ENCODE peak calls at places on chromosomes 6 and 20, in four cellular contexts. V is vagina, O is H7, P is fibroblast of mammary gland. R is an unnamed sample.

GRCh38 chr6:42316390-42316970 is 98.8 kb upstream of the MRPS10 start:
- DNase-seq in O (no peak), V (no peak), P (peak; percentile 61), R (peak; percentile 68)

GRCh38 chr20:62133051-62133845 is 9.9 kb downstream of the PSMA7 start:
- DNase-seq in O (no peak), V (no peak), P (peak; percentile 43), R (peak; percentile 22)

GRCh38 chr6:16854986-16855385 is 93.7 kb upstream of the ATXN1 start:
- DNase-seq in O (no peak), V (no peak), P (no peak), R (no peak)

GRCh38 chr6:152609125-152609670 is 28.0 kb downstream of the SYNE1 start:
- DNase-seq in P (no peak), V (no peak), O (no peak), R (no peak)

GRCh38 chr6:98787961-98788360 is 46.4 kb upstream of the POU3F2 start:
- DNase-seq in P (no peak), V (no peak), O (peak; percentile 56), R (no peak)

GRCh38 chr20:38321959-38322598 is 18.1 kb downstream of the BPI start:
- DNase-seq in O (peak; percentile 70), P (peak; percentile 73), V (no peak), R (peak; percentile 83)

GRCh38 chr20:2822073-2822472 is 5.9 kb downstream of the TMEM239 start:
- DNase-seq in O (peak; percentile 56), P (peak; percentile 51), V (no peak), R (no peak)

GRCh38 chr20:58619847-58620431 is 31.1 kb upstream of the STX16 start:
- DNase-seq in V (no peak), O (peak; percentile 78), P (no peak), R (no peak)

GRCh38 chr20:37579091-37579490 is 51.4 kb upstream of the BLCAP start:
- DNase-seq in P (no peak), V (no peak), O (no peak), R (no peak)

GRCh38 chr6:129498950-129499870 is 210.8 kb downstream of the ARHGAP18 start:
- DNase-seq in P (peak; percentile 80), V (no peak), O (peak; percentile 10), R (peak; percentile 70)

GRCh38 chr20:54565255-54565654 is 89.9 kb downstream of the DOK5 start:
- DNase-seq in O (no peak), V (no peak), P (no peak), R (no peak)

GRCh38 chr6:78157606-78158005 is 504.8 kb downstream of the MEI4 start:
- DNase-seq in P (no peak), O (peak; percentile 6), V (no peak), R (no peak)

GRCh38 chr20:44990425-44990824 is 24.1 kb downstream of the STK4 start:
- DNase-seq in V (no peak), P (peak; percentile 44), O (no peak), R (peak; percentile 45)

GRCh38 chr20:44988772-44989171 is 22.5 kb downstream of the STK4 start:
- DNase-seq in P (no peak), O (no peak), V (no peak), R (no peak)

GRCh38 chr20:44993343-44993742 is 27.0 kb downstream of the STK4 start:
- DNase-seq in P (no peak), V (no peak), O (no peak), R (peak; percentile 32)

DNA sequence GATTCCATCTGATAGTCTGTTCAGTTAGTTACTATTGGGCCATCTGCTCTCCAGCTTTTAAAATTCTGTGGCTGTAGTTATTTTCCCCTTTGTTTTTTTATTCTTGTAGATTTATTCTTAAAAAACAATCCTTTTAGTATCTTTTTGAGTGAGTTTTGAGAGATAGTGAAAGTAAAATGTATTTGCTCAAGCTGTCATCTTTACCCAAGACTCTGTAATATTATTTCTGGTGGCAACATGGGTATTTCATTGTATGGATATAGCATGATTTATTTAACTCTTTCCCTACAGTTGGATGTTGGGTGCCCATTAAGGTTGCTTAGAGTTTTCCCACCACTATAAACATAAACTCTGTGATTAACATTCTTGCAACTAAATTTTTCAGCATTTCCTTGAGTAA is 24.6 kb downstream of the STK4 start:
- DNase-seq in P (no peak), V (no peak), O (no peak), R (no peak)
- H3K4me3 ChIP-seq in P (no peak overlapping the region), V (no peak overlapping the region), O (no peak overlapping the region), R (no peak overlapping the region)

DNA sequence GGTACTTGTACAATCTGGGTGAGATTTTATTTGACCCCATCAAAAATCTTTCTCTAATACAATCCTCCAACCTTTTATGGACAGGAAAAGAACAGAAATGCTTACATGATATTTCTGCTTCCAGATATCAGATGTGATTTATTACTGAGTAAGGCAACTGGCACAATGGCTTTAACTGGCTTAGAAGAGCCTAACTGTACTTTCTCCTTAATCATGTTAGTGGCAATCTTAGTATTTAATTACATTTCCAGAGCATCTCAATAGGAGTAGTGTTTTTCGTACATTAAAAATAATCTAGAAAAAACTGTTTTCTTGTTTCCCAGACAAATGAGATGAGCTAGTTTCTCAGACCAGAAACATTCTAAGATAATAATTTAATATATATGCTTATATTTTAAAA is 251.6 kb downstream of the KCNQ5 start:
- DNase-seq in V (no peak), P (no peak), O (no peak), R (no peak)
- H3K4me3 ChIP-seq in V (no peak overlapping the region), P (no peak overlapping the region), O (no peak overlapping the region), R (no peak overlapping the region)

GRCh38 chr20:10171864-10172751 is 46.5 kb upstream of the SNAP25 start:
- DNase-seq in O (peak; percentile 83), V (no peak), P (peak; percentile 43), R (peak; percentile 16)

GRCh38 chr20:10177326-10177725 is 41.3 kb upstream of the SNAP25 start:
- DNase-seq in O (no peak), V (no peak), P (peak; percentile 62), R (no peak)

GRCh38 chr20:10170261-10170660 is 48.4 kb upstream of the SNAP25 start:
- DNase-seq in O (no peak), V (no peak), P (no peak), R (no peak)

GRCh38 chr20:10169752-10170151 is 48.9 kb upstream of the SNAP25 start:
- DNase-seq in V (no peak), P (no peak), O (no peak), R (no peak)

GRCh38 chr20:10172998-10173655 is 45.5 kb upstream of the SNAP25 start:
- DNase-seq in O (no peak), P (no peak), V (no peak), R (no peak)
- H3K4me3 ChIP-seq in O (no peak overlapping the region), P (no peak overlapping the region), V (no peak overlapping the region), R (no peak overlapping the region)

GRCh38 chr6:110395221-110395620 is 20.2 kb downstream of the DDO start:
- DNase-seq in O (no peak), V (no peak), P (no peak), R (no peak)

GRCh38 chr6:110400208-110400607 is 15.2 kb downstream of the DDO start:
- DNase-seq in O (peak; percentile 35), V (no peak), P (no peak), R (no peak)

GRCh38 chr6:110398778-110399177 is 16.6 kb downstream of the DDO start:
- DNase-seq in O (no peak), V (no peak), P (peak; percentile 57), R (peak; percentile 23)

GRCh38 chr6:110401585-110402176 is 13.7 kb downstream of the DDO start:
- DNase-seq in P (no peak), V (no peak), O (no peak), R (no peak)

DNA sequence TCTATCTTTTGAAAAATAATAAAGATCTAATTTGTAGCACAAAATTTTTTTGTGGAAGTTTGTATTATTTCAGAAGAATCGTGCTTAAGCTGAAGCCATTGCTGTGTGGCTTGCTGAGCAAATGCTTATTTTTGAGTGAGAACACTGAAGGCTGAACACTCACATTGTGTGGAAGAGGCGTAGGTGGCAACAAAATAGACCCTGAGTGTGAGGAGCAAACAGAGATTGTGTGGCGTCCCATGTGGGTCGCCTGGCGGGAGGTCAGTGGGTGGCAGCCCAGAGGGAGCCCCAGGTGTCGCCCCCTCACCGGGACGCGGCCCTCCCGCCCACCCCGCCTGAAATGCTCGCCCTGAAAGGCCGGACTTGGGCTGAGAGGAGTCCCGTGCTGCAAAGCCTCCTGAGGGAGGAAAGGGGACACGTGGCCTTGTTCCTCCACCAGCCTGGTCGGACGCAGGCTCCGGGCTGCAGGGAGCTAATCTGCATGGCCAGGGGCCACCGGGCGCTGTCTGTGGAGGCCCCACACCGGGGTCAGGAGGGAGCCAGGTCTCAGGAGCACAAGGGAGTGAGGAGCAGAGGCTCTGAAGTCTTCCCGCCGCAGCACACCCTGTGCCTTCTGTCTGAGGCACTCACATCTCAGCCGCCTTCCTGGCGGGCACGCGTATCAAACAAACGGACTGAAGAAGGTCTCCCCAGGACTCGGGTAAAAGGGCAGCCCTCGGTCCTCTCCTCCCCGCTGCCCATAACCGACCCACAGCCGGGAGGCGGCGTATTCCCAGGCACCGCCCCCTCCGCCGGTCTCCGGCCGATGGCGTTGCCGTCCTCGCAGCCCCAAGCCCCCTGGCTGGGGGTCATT is 15.9 kb downstream of the DDO start:
- DNase-seq in P (no peak), V (no peak), O (peak; percentile 47), R (peak; percentile 15)
- H3K4me3 ChIP-seq in P (peak overlapping the region; percentile 25), V (peak overlapping the region; percentile 46), O (no peak overlapping the region), R (peak overlapping the region; percentile 30)

GRCh38 chr6:2858678-2859324 is 17.1 kb upstream of the SERPINB1 start:
- DNase-seq in P (no peak), V (no peak), O (no peak), R (no peak)
- H3K4me3 ChIP-seq in P (no peak overlapping the region), V (no peak overlapping the region), O (no peak overlapping the region), R (no peak overlapping the region)

GRCh38 chr6:34237722-34238506 is 1.2 kb downstream of the HMGA1 start:
- DNase-seq in O (peak; percentile 89), V (no peak), P (no peak), R (peak; percentile 35)

GRCh38 chr6:34239893-34240292 is 3.2 kb downstream of the HMGA1 start:
- DNase-seq in O (peak; percentile 28), V (no peak), P (no peak), R (no peak)

GRCh38 chr6:34237316-34237721 is 646 bp downstream of the HMGA1 start:
- DNase-seq in P (no peak), O (peak; percentile 78), V (no peak), R (no peak)

GRCh38 chr6:34239240-34239825 is 2.7 kb downstream of the HMGA1 start:
- DNase-seq in V (no peak), P (no peak), O (peak; percentile 50), R (no peak)

GRCh38 chr6:34238507-34239239 is 2.0 kb downstream of the HMGA1 start:
- DNase-seq in V (no peak), P (no peak), O (peak; percentile 60), R (no peak)
- H3K4me3 ChIP-seq in V (peak overlapping the region; percentile 68), P (peak overlapping the region; percentile 79), O (peak overlapping the region; percentile 95), R (peak overlapping the region; percentile 78)

GRCh38 chr6:92538296-92538695 is 881.1 kb downstream of the EPHA7 start:
- DNase-seq in V (no peak), P (no peak), O (no peak), R (no peak)

GRCh38 chr6:92538926-92539325 is 880.4 kb downstream of the EPHA7 start:
- DNase-seq in P (no peak), V (no peak), O (no peak), R (no peak)

GRCh38 chr6:92534109-92534508 is 885.2 kb downstream of the EPHA7 start:
- DNase-seq in V (no peak), O (no peak), P (no peak), R (no peak)
- H3K4me3 ChIP-seq in V (no peak overlapping the region), O (no peak overlapping the region), P (no peak overlapping the region), R (no peak overlapping the region)

R was measured in cardiac fibroblast.